ENCODE peak calls at places on chromosomes 2 and 18, in five cellular contexts. C is fibroblast of lung, V is stomach, B is upper lobe of right lung, Q is heart right ventricle. D is an unnamed sample.

GRCh38 chr2:3778841-3779505 is 75.6 kb downstream of the DCDC2C start:
- DNase-seq in C (no peak), V (no peak), B (no peak), Q (no peak), D (no peak)

GRCh38 chr2:54419855-54420550 is 36.1 kb upstream of the SPTBN1 start:
- DNase-seq in C (no peak), V (no peak), B (no peak), Q (no peak), D (no peak)

GRCh38 chr2:118169359-118170005 is 81.2 kb downstream of the INSIG2 start:
- DNase-seq in C (no peak), V (no peak), B (no peak), Q (no peak), D (no peak)

GRCh38 chr18:55778731-55779460 is 190.9 kb upstream of the TCF4 start:
- DNase-seq in C (no peak), V (no peak), B (no peak), Q (peak; percentile 38), D (no peak)

GRCh38 chr2:42941633-42942176 is 149.3 kb upstream of the HAAO start:
- DNase-seq in C (no peak), V (no peak), B (no peak), Q (no peak), D (no peak)

GRCh38 chr2:46657042-46657504 is 177.7 kb downstream of the TMEM247 start:
- DNase-seq in C (peak; percentile 86), V (no peak), B (no peak), Q (no peak), D (peak; percentile 76)

GRCh38 chr2:51420521-51420920 is 388.6 kb upstream of the NRXN1 start:
- DNase-seq in C (no peak), V (no peak), B (no peak), Q (no peak), D (no peak)

GRCh38 chr2:218229239-218229638 is 12.2 kb downstream of the ARPC2 start:
- DNase-seq in C (peak; percentile 82), V (no peak), B (no peak), Q (no peak), D (peak; percentile 61)

GRCh38 chr2:157302492-157303099 is 23.0 kb downstream of the ERMN start:
- DNase-seq in C (peak; percentile 63), V (no peak), B (no peak), Q (peak; percentile 8), D (no peak)

GRCh38 chr18:12904012-12904516 is 20.0 kb upstream of the PTPN2 start:
- DNase-seq in C (peak; percentile 50), V (no peak), B (no peak), Q (peak; percentile 54), D (no peak)

GRCh38 chr2:118846667-118847446 is 591 bp downstream of the EN1 start:
- DNase-seq in C (no peak), V (no peak), B (no peak), Q (no peak), D (no peak)

DNA sequence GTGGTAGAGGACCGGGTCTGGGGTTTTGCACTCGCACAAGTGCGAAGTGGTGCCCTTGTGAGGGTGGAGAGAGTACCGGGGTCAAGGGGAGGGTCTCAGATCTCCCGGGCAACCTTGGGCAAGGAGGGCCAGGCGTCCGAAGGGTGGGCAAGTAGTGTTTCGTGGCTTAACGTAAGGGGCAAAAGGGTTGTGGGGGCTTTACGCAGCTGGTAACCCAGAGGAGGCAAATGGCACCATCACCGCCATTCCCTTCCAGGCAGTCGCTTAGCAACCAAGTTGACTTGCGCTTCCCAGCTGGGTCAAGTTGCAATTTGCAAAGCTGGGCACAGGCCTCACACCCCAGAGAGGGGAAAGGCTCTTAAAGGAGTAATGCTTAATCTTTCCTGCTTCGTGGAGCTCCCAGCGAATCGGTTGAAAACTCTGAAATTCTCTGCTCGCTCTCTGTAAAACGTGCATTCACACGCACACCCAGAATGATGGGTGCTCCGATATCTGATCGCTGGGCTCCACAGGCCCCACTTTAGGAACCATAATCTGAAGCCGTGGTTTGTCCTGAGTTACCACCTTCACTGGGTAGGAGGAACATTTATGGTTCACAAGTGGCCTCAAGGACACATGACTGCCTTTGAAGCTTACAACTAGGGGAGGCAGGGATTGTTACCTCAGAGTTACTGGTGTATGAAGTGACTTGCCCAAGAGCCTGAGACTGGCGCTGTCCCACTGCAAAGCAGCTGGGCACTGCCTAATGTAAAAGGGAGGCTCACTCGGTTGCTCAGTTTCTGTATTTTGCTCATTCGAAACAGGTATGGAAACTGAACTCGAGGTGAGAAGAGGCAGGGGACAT is 127.9 kb downstream of the UXS1 start:
- DNase-seq in C (no peak), V (no peak), B (no peak), Q (no peak), D (no peak)
- H3K4me3 ChIP-seq in C (no peak overlapping the region), V (peak overlapping the region; percentile 56), B (peak overlapping the region; percentile 46), Q (peak overlapping the region; percentile 42), D (no peak overlapping the region)

DNA sequence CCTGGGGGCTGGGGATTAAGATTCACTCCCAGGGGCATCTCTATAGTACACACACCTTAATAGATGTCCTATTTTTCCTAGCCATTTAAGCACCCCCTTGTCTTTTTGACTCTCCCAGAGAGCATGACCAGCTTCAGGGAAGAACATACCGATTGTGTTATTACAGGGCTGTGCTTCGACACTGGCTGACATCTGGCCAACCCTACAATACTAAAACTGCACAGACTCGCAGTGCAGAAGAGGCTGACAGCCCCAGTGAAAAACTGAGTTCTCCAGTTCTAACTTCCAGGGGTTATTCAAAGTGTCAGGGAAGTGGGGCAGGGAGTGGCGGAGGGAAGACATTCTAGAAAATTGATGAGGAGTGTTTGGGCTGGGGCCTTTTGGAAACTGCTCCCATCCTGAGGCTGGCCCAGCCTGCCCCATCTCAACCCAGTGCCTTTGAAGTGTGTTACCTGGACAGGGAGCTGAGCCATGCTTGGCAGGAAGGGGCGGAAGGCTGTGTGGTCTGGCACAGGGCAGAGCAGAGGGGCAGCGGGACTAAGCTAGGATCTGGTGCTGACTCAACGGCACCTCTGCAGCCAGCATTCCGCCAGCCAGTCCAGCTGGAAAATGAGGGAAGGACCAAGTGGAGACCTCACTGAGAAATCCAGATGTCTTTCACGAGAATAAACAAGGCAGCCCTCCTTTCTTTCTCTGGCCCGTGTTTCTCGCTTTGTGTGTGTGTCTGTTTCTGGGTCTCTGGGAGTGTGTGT is 15.4 kb upstream of the IGFBP5 start:
- DNase-seq in C (peak; percentile 72), V (no peak), B (no peak), Q (peak; percentile 32), D (no peak)
- TF ChIP-seq CTCF in C (no peak), V (no peak), B (no peak), Q (no peak), D (no peak)

GRCh38 chr18:750456-750855 is 38.0 kb upstream of the ENOSF1 start:
- DNase-seq in C (no peak), V (no peak), B (no peak), Q (no peak), D (no peak)
- H3K4me3 ChIP-seq in C (no peak overlapping the region), V (no peak overlapping the region), B (no peak overlapping the region), Q (no peak overlapping the region), D (no peak overlapping the region)

GRCh38 chr18:4130734-4131719 is 324.1 kb downstream of the DLGAP1 start:
- DNase-seq in C (no peak), V (no peak), B (no peak), Q (no peak), D (no peak)
- TF ChIP-seq CTCF in C (no peak), V (no peak), B (no peak), Q (no peak), D (no peak)

GRCh38 chr2:1743396-1744150 is 742 bp downstream of the PXDN start:
- DNase-seq in C (peak; percentile 74), V (no peak), B (peak; percentile 64), Q (peak; percentile 56), D (no peak)
- H3K4me3 ChIP-seq in C (peak overlapping the region; percentile 71), V (peak overlapping the region; percentile 67), B (peak overlapping the region; percentile 67), Q (peak overlapping the region; percentile 57), D (peak overlapping the region; percentile 70)

GRCh38 chr2:86487062-86487461 is 45.9 kb downstream of the KDM3A start:
- DNase-seq in C (no peak), V (no peak), B (no peak), Q (no peak), D (no peak)
- TF ChIP-seq CTCF in C (no peak), V (no peak), B (no peak), Q (no peak), D (no peak)

GRCh38 chr2:97870396-97870843 is 125.3 kb downstream of the TMEM131 start:
- DNase-seq in C (peak; percentile 88), V (no peak), B (no peak), Q (peak; percentile 26), D (peak; percentile 90)

GRCh38 chr2:97871096-97871780 is 124.5 kb downstream of the TMEM131 start:
- DNase-seq in C (peak; percentile 59), V (no peak), B (no peak), Q (no peak), D (peak; percentile 90)

GRCh38 chr2:97868986-97869721 is 126.6 kb downstream of the TMEM131 start:
- DNase-seq in C (peak; percentile 94), V (no peak), B (no peak), Q (peak; percentile 48), D (peak; percentile 89)

DNA sequence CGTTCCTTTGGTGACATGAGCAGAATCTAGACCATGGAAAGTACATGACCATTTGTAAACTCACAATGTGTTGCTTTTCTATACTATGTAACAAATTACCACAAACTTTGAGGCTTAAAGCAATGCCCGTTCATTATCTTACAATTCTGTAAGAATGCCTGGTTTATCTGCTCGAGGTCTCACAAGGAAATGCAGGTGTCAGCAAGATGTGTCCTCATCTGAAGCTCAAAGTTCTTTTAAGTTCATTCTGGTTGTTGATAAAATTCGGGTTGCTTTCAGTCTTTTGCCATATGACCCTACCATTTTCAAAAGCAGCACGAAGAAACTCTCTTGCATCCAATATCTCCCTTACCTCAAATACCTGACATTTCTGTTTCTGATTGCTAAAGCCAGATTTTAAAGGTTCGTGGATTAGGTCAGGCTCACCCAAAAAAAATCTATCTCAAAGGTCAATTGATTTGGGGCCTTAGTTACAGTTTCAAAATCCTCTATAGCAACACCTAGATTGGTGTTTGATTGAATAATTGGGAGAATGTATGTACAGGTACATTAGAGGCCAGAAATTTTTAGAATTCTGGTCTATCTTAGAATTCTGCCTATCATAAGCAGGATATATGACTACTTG is 125.9 kb downstream of the TMEM131 start:
- DNase-seq in C (no peak), V (no peak), B (no peak), Q (no peak), D (no peak)
- H3K4me3 ChIP-seq in C (no peak overlapping the region), V (no peak overlapping the region), B (no peak overlapping the region), Q (no peak overlapping the region), D (no peak overlapping the region)

GRCh38 chr2:11146076-11146475 is 9.2 kb upstream of the SLC66A3 start:
- DNase-seq in C (no peak), V (no peak), B (no peak), Q (no peak), D (no peak)

GRCh38 chr2:11145350-11145749 is 9.9 kb upstream of the SLC66A3 start:
- DNase-seq in C (no peak), V (no peak), B (no peak), Q (no peak), D (no peak)

GRCh38 chr2:11144077-11144723 is 11.1 kb upstream of the SLC66A3 start:
- DNase-seq in C (no peak), V (no peak), B (no peak), Q (no peak), D (no peak)

GRCh38 chr2:11144724-11145079 is 10.6 kb upstream of the SLC66A3 start:
- DNase-seq in C (no peak), V (no peak), B (no peak), Q (no peak), D (no peak)

GRCh38 chr2:11147263-11147662 is 8.0 kb upstream of the SLC66A3 start:
- DNase-seq in C (no peak), V (no peak), B (no peak), Q (no peak), D (no peak)
- TF ChIP-seq CTCF in C (no peak), V (no peak), B (no peak), Q (no peak), D (no peak)